ENCODE peak calls at places on chromosomes 2 and 18, in ten cellular contexts. One of them, this sample, is unnamed.

GRCh38 chr2:56185582-56186046 is 1.8 kb downstream of the CCDC85A start:
- DNase-seq in CD8-positive, alpha-beta T cell: no peak
- DNase-seq in nephron progenitor cell: peak
- DNase-seq in activated naive CD4-positive, alpha-beta T cell treated with anti-CD3 and anti-CD28 coated beads, Interleukin-2, amount 10 ng/mL, durations not matched to agents 7 days and 5 days: no peak
- DNase-seq in GOT3: no peak
- DNase-seq in brain microvascular endothelial cell: no peak
- DNase-seq in B cell: no peak
- DNase-seq in NCI-H2171 treated with DMSO at 0.1 percent for 48 hours: peak
- DNase-seq in activated T-cell treated with anti-CD3 and anti-CD28 coated beads, Interleukin-2, amount 50 U/mL, for 24 hours: no peak
- DNase-seq in iPS DF 19.7: no peak
- DNase-seq in this sample: no peak

GRCh38 chr18:6406910-6407470 is 7.7 kb downstream of the L3MBTL4 start:
- DNase-seq in GOT3: no peak
- DNase-seq in activated naive CD4-positive, alpha-beta T cell treated with anti-CD3 and anti-CD28 coated beads, Interleukin-2, amount 10 ng/mL, durations not matched to agents 7 days and 5 days: no peak
- DNase-seq in CD8-positive, alpha-beta T cell: no peak
- DNase-seq in activated T-cell treated with anti-CD3 and anti-CD28 coated beads, Interleukin-2, amount 50 U/mL, for 24 hours: no peak
- DNase-seq in B cell: no peak
- DNase-seq in NCI-H2171 treated with DMSO at 0.1 percent for 48 hours: no peak
- DNase-seq in iPS DF 19.7: no peak
- DNase-seq in nephron progenitor cell: no peak
- DNase-seq in brain microvascular endothelial cell: no peak
- DNase-seq in this sample: no peak

GRCh38 chr18:25061345-25061744 is 290.6 kb downstream of the ZNF521 start:
- DNase-seq in CD8-positive, alpha-beta T cell: no peak
- DNase-seq in NCI-H2171 treated with DMSO at 0.1 percent for 48 hours: peak
- DNase-seq in activated naive CD4-positive, alpha-beta T cell treated with anti-CD3 and anti-CD28 coated beads, Interleukin-2, amount 10 ng/mL, durations not matched to agents 7 days and 5 days: no peak
- DNase-seq in nephron progenitor cell: no peak
- DNase-seq in GOT3: no peak
- DNase-seq in brain microvascular endothelial cell: no peak
- DNase-seq in activated T-cell treated with anti-CD3 and anti-CD28 coated beads, Interleukin-2, amount 50 U/mL, for 24 hours: no peak
- DNase-seq in B cell: no peak
- DNase-seq in iPS DF 19.7: no peak
- DNase-seq in this sample: no peak

GRCh38 chr2:201465524-201465971 is 14.0 kb downstream of the STRADB start:
- DNase-seq in brain microvascular endothelial cell: peak
- DNase-seq in activated naive CD4-positive, alpha-beta T cell treated with anti-CD3 and anti-CD28 coated beads, Interleukin-2, amount 10 ng/mL, durations not matched to agents 7 days and 5 days: no peak
- DNase-seq in GOT3: no peak
- DNase-seq in activated T-cell treated with anti-CD3 and anti-CD28 coated beads, Interleukin-2, amount 50 U/mL, for 24 hours: no peak
- DNase-seq in CD8-positive, alpha-beta T cell: no peak
- DNase-seq in iPS DF 19.7: no peak
- DNase-seq in NCI-H2171 treated with DMSO at 0.1 percent for 48 hours: peak
- DNase-seq in B cell: no peak
- DNase-seq in nephron progenitor cell: no peak
- DNase-seq in this sample: no peak

GRCh38 chr2:43458002-43458628 is 137.7 kb downstream of the THADA start:
- DNase-seq in iPS DF 19.7: no peak
- DNase-seq in activated naive CD4-positive, alpha-beta T cell treated with anti-CD3 and anti-CD28 coated beads, Interleukin-2, amount 10 ng/mL, durations not matched to agents 7 days and 5 days: no peak
- DNase-seq in activated T-cell treated with anti-CD3 and anti-CD28 coated beads, Interleukin-2, amount 50 U/mL, for 24 hours: no peak
- DNase-seq in nephron progenitor cell: no peak
- DNase-seq in B cell: no peak
- DNase-seq in CD8-positive, alpha-beta T cell: no peak
- DNase-seq in brain microvascular endothelial cell: peak
- DNase-seq in GOT3: no peak
- DNase-seq in NCI-H2171 treated with DMSO at 0.1 percent for 48 hours: no peak
- DNase-seq in this sample: no peak

GRCh38 chr2:112588611-112589045 is 4.2 kb downstream of the CHCHD5 start:
- DNase-seq in B cell: no peak
- DNase-seq in activated naive CD4-positive, alpha-beta T cell treated with anti-CD3 and anti-CD28 coated beads, Interleukin-2, amount 10 ng/mL, durations not matched to agents 7 days and 5 days: no peak
- DNase-seq in GOT3: no peak
- DNase-seq in iPS DF 19.7: no peak
- DNase-seq in brain microvascular endothelial cell: no peak
- DNase-seq in CD8-positive, alpha-beta T cell: no peak
- DNase-seq in activated T-cell treated with anti-CD3 and anti-CD28 coated beads, Interleukin-2, amount 50 U/mL, for 24 hours: no peak
- DNase-seq in NCI-H2171 treated with DMSO at 0.1 percent for 48 hours: no peak
- DNase-seq in nephron progenitor cell: no peak
- DNase-seq in this sample: no peak

GRCh38 chr2:39435254-39435653 is 1.8 kb downstream of the MAP4K3 start:
- DNase-seq in iPS DF 19.7: no peak
- DNase-seq in B cell: no peak
- DNase-seq in GOT3: no peak
- DNase-seq in activated naive CD4-positive, alpha-beta T cell treated with anti-CD3 and anti-CD28 coated beads, Interleukin-2, amount 10 ng/mL, durations not matched to agents 7 days and 5 days: no peak
- DNase-seq in activated T-cell treated with anti-CD3 and anti-CD28 coated beads, Interleukin-2, amount 50 U/mL, for 24 hours: no peak
- DNase-seq in NCI-H2171 treated with DMSO at 0.1 percent for 48 hours: no peak
- DNase-seq in brain microvascular endothelial cell: no peak
- DNase-seq in nephron progenitor cell: peak
- DNase-seq in CD8-positive, alpha-beta T cell: no peak
- DNase-seq in this sample: no peak

GRCh38 chr2:219570194-219570923 is 980 bp downstream of the OBSL1 start:
- DNase-seq in GOT3: no peak
- DNase-seq in brain microvascular endothelial cell: no peak
- DNase-seq in B cell: no peak
- DNase-seq in activated T-cell treated with anti-CD3 and anti-CD28 coated beads, Interleukin-2, amount 50 U/mL, for 24 hours: peak
- DNase-seq in CD8-positive, alpha-beta T cell: no peak
- DNase-seq in nephron progenitor cell: peak
- DNase-seq in iPS DF 19.7: no peak
- DNase-seq in NCI-H2171 treated with DMSO at 0.1 percent for 48 hours: peak
- DNase-seq in activated naive CD4-positive, alpha-beta T cell treated with anti-CD3 and anti-CD28 coated beads, Interleukin-2, amount 10 ng/mL, durations not matched to agents 7 days and 5 days: no peak
- DNase-seq in this sample: no peak

GRCh38 chr18:23134780-23135678 is at the start of gene CABLES1:
- DNase-seq in NCI-H2171 treated with DMSO at 0.1 percent for 48 hours: peak
- DNase-seq in brain microvascular endothelial cell: peak
- DNase-seq in GOT3: peak
- DNase-seq in iPS DF 19.7: no peak
- DNase-seq in activated T-cell treated with anti-CD3 and anti-CD28 coated beads, Interleukin-2, amount 50 U/mL, for 24 hours: peak
- DNase-seq in nephron progenitor cell: peak
- DNase-seq in B cell: no peak
- DNase-seq in activated naive CD4-positive, alpha-beta T cell treated with anti-CD3 and anti-CD28 coated beads, Interleukin-2, amount 10 ng/mL, durations not matched to agents 7 days and 5 days: peak
- DNase-seq in CD8-positive, alpha-beta T cell: peak
- DNase-seq in this sample: no peak

GRCh38 chr18:28002841-28003240 is 174.1 kb downstream of the CDH2 start:
- DNase-seq in NCI-H2171 treated with DMSO at 0.1 percent for 48 hours: peak
- DNase-seq in activated T-cell treated with anti-CD3 and anti-CD28 coated beads, Interleukin-2, amount 50 U/mL, for 24 hours: no peak
- DNase-seq in CD8-positive, alpha-beta T cell: no peak
- DNase-seq in GOT3: no peak
- DNase-seq in B cell: no peak
- DNase-seq in nephron progenitor cell: no peak
- DNase-seq in iPS DF 19.7: no peak
- DNase-seq in activated naive CD4-positive, alpha-beta T cell treated with anti-CD3 and anti-CD28 coated beads, Interleukin-2, amount 10 ng/mL, durations not matched to agents 7 days and 5 days: no peak
- DNase-seq in brain microvascular endothelial cell: no peak
- DNase-seq in this sample: no peak

GRCh38 chr18:3683483-3683882 is 233.5 kb downstream of the TGIF1 start:
- DNase-seq in iPS DF 19.7: no peak
- DNase-seq in brain microvascular endothelial cell: no peak
- DNase-seq in CD8-positive, alpha-beta T cell: no peak
- DNase-seq in B cell: no peak
- DNase-seq in GOT3: no peak
- DNase-seq in nephron progenitor cell: no peak
- DNase-seq in NCI-H2171 treated with DMSO at 0.1 percent for 48 hours: no peak
- DNase-seq in activated naive CD4-positive, alpha-beta T cell treated with anti-CD3 and anti-CD28 coated beads, Interleukin-2, amount 10 ng/mL, durations not matched to agents 7 days and 5 days: no peak
- DNase-seq in activated T-cell treated with anti-CD3 and anti-CD28 coated beads, Interleukin-2, amount 50 U/mL, for 24 hours: no peak
- DNase-seq in this sample: no peak

GRCh38 chr2:133097666-133098065 is 427.7 kb upstream of the LYPD1 start:
- DNase-seq in B cell: no peak
- DNase-seq in iPS DF 19.7: no peak
- DNase-seq in activated naive CD4-positive, alpha-beta T cell treated with anti-CD3 and anti-CD28 coated beads, Interleukin-2, amount 10 ng/mL, durations not matched to agents 7 days and 5 days: no peak
- DNase-seq in GOT3: no peak
- DNase-seq in activated T-cell treated with anti-CD3 and anti-CD28 coated beads, Interleukin-2, amount 50 U/mL, for 24 hours: no peak
- DNase-seq in brain microvascular endothelial cell: peak
- DNase-seq in NCI-H2171 treated with DMSO at 0.1 percent for 48 hours: no peak
- DNase-seq in CD8-positive, alpha-beta T cell: no peak
- DNase-seq in nephron progenitor cell: no peak
- DNase-seq in this sample: no peak

GRCh38 chr2:125324273-125324672 is 1299.2 kb downstream of the CNTNAP5 start:
- DNase-seq in NCI-H2171 treated with DMSO at 0.1 percent for 48 hours: no peak
- DNase-seq in B cell: no peak
- DNase-seq in iPS DF 19.7: no peak
- DNase-seq in activated T-cell treated with anti-CD3 and anti-CD28 coated beads, Interleukin-2, amount 50 U/mL, for 24 hours: no peak
- DNase-seq in CD8-positive, alpha-beta T cell: no peak
- DNase-seq in nephron progenitor cell: no peak
- DNase-seq in brain microvascular endothelial cell: no peak
- DNase-seq in GOT3: no peak
- DNase-seq in activated naive CD4-positive, alpha-beta T cell treated with anti-CD3 and anti-CD28 coated beads, Interleukin-2, amount 10 ng/mL, durations not matched to agents 7 days and 5 days: no peak
- DNase-seq in this sample: no peak

GRCh38 chr18:62669225-62669624 is 46.1 kb upstream of the PHLPP1 start:
- DNase-seq in iPS DF 19.7: no peak
- DNase-seq in GOT3: no peak
- DNase-seq in nephron progenitor cell: no peak
- DNase-seq in brain microvascular endothelial cell: no peak
- DNase-seq in activated T-cell treated with anti-CD3 and anti-CD28 coated beads, Interleukin-2, amount 50 U/mL, for 24 hours: no peak
- DNase-seq in CD8-positive, alpha-beta T cell: no peak
- DNase-seq in activated naive CD4-positive, alpha-beta T cell treated with anti-CD3 and anti-CD28 coated beads, Interleukin-2, amount 10 ng/mL, durations not matched to agents 7 days and 5 days: no peak
- DNase-seq in NCI-H2171 treated with DMSO at 0.1 percent for 48 hours: no peak
- DNase-seq in B cell: no peak
- DNase-seq in this sample: no peak

This sample was measured in activated effector memory CD4-positive, alpha-beta T cell treated with Interleukin-2 at 50 U/mL for 16 hours.